ENCODE peak calls at places on chromosomes 6 and 20, in six cellular contexts. One of them, this sample, is unnamed.
A peak's percentile ranks its signal among the peaks of the same experiment; 100 is the strongest.

GRCh38 chr6:111663692-111664564 is 58.2 kb upstream of the TRAF3IP2 start:
- DNase-seq in IMR-90: peak; percentile 38
- DNase-seq in AG04450: no peak
- DNase-seq in right cardiac atrium: peak; percentile 74
- DNase-seq in tibial artery: peak; percentile 52
- DNase-seq in neural progenitor cell: peak; percentile 92
- DNase-seq in this sample: peak; percentile 85

GRCh38 chr6:66198062-66198624 is 491.1 kb upstream of the EYS start:
- DNase-seq in tibial artery: no peak
- DNase-seq in right cardiac atrium: no peak
- DNase-seq in neural progenitor cell: no peak
- DNase-seq in AG04450: no peak
- DNase-seq in IMR-90: no peak
- DNase-seq in this sample: no peak

GRCh38 chr20:43961541-43962471 is 47.2 kb downstream of the TOX2 start:
- DNase-seq in neural progenitor cell: no peak
- DNase-seq in tibial artery: no peak
- DNase-seq in right cardiac atrium: no peak
- DNase-seq in AG04450: no peak
- DNase-seq in IMR-90: no peak
- DNase-seq in this sample: no peak

GRCh38 chr6:152054441-152054840 is 247.0 kb downstream of the ESR1 start:
- DNase-seq in neural progenitor cell: no peak
- DNase-seq in IMR-90: no peak
- DNase-seq in right cardiac atrium: no peak
- DNase-seq in AG04450: no peak
- DNase-seq in tibial artery: no peak
- DNase-seq in this sample: no peak

GRCh38 chr6:135182993-135183531 is 2.0 kb downstream of the MYB start:
- DNase-seq in tibial artery: no peak
- DNase-seq in neural progenitor cell: peak; percentile 52
- DNase-seq in IMR-90: no peak
- DNase-seq in AG04450: no peak
- DNase-seq in right cardiac atrium: no peak
- DNase-seq in this sample: no peak

GRCh38 chr6:146984251-146984924 is 219.8 kb upstream of the STXBP5 start:
- DNase-seq in IMR-90: peak; percentile 24
- DNase-seq in right cardiac atrium: no peak
- DNase-seq in neural progenitor cell: no peak
- DNase-seq in tibial artery: no peak
- DNase-seq in AG04450: no peak
- DNase-seq in this sample: no peak

GRCh38 chr6:16966821-16967817 is 134.7 kb upstream of the STMND1 start:
- DNase-seq in tibial artery: no peak
- DNase-seq in IMR-90: no peak
- DNase-seq in neural progenitor cell: no peak
- DNase-seq in right cardiac atrium: no peak
- DNase-seq in AG04450: no peak
- DNase-seq in this sample: no peak

GRCh38 chr6:35318200-35318844 is 20.7 kb downstream of the DEF6 start:
- DNase-seq in tibial artery: peak; percentile 67
- DNase-seq in right cardiac atrium: peak; percentile 79
- DNase-seq in neural progenitor cell: peak; percentile 97
- DNase-seq in IMR-90: peak; percentile 72
- DNase-seq in AG04450: peak; percentile 27
- DNase-seq in this sample: peak; percentile 90

GRCh38 chr6:105803439-105803838 is 282.7 kb upstream of the PRDM1 start:
- DNase-seq in neural progenitor cell: no peak
- DNase-seq in right cardiac atrium: no peak
- DNase-seq in tibial artery: no peak
- DNase-seq in IMR-90: peak; percentile 56
- DNase-seq in AG04450: no peak
- DNase-seq in this sample: no peak

GRCh38 chr6:5335020-5335419 is 73.7 kb downstream of the FARS2 start:
- DNase-seq in AG04450: no peak
- DNase-seq in IMR-90: no peak
- DNase-seq in tibial artery: no peak
- DNase-seq in right cardiac atrium: no peak
- DNase-seq in neural progenitor cell: no peak
- DNase-seq in this sample: no peak

GRCh38 chr20:15814903-15815302 is 758.3 kb downstream of the KIF16B start:
- DNase-seq in tibial artery: no peak
- DNase-seq in AG04450: no peak
- DNase-seq in neural progenitor cell: no peak
- DNase-seq in IMR-90: no peak
- DNase-seq in right cardiac atrium: no peak
- DNase-seq in this sample: no peak

GRCh38 chr20:58932170-58932569 is 48.9 kb upstream of the NELFCD start:
- DNase-seq in IMR-90: no peak
- DNase-seq in tibial artery: no peak
- DNase-seq in right cardiac atrium: no peak
- DNase-seq in neural progenitor cell: no peak
- DNase-seq in AG04450: no peak
- DNase-seq in this sample: no peak

GRCh38 chr20:24782221-24782620 is 166.8 kb upstream of the CST7 start:
- DNase-seq in IMR-90: no peak
- DNase-seq in tibial artery: no peak
- DNase-seq in AG04450: no peak
- DNase-seq in right cardiac atrium: no peak
- DNase-seq in neural progenitor cell: no peak
- DNase-seq in this sample: peak; percentile 29

GRCh38 chr6:7697820-7698623 is 27.9 kb upstream of the BMP6 start:
- DNase-seq in IMR-90: peak; percentile 97
- DNase-seq in right cardiac atrium: peak; percentile 19
- DNase-seq in neural progenitor cell: no peak
- DNase-seq in tibial artery: peak; percentile 33
- DNase-seq in AG04450: peak; percentile 78
- DNase-seq in this sample: peak; percentile 72

GRCh38 chr6:139011980-139012379 is 16.6 kb upstream of the ABRACL start:
- DNase-seq in right cardiac atrium: no peak
- DNase-seq in AG04450: no peak
- DNase-seq in neural progenitor cell: no peak
- DNase-seq in tibial artery: no peak
- DNase-seq in IMR-90: no peak
- DNase-seq in this sample: no peak

GRCh38 chr6:25223421-25224052 is 55.6 kb upstream of the CARMIL1 start:
- DNase-seq in IMR-90: peak; percentile 73
- DNase-seq in neural progenitor cell: peak; percentile 77
- DNase-seq in right cardiac atrium: peak; percentile 75
- DNase-seq in AG04450: peak; percentile 37
- DNase-seq in tibial artery: peak; percentile 60
- DNase-seq in this sample: no peak

DNA sequence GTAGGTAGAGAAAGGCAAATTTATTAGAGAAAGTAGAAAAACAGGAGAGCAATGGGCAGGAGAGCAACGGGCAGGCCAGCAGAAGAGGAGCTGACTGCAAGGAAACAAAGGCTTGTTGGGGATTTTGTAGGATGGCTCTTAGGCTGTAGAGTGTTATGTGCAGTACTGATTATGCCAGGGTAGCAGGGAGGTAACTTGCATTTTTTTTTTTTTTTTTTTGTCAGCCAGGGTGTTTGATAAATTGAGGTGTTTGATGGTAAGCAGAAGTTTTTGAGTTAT is 36.2 kb upstream of the IER3 start:
- DNase-seq in tibial artery: no peak
- DNase-seq in neural progenitor cell: no peak
- DNase-seq in AG04450: no peak
- DNase-seq in right cardiac atrium: no peak
- DNase-seq in IMR-90: no peak
- DNase-seq in this sample: no peak
- H3K27ac ChIP-seq in tibial artery: peak overlapping the region; percentile 89
- H3K27ac ChIP-seq in neural progenitor cell: no peak overlapping the region
- H3K27ac ChIP-seq in AG04450: peak overlapping the region; percentile 100
- H3K27ac ChIP-seq in right cardiac atrium: no peak overlapping the region
- H3K27ac ChIP-seq in IMR-90: peak overlapping the region; percentile 84
- H3K27ac ChIP-seq in this sample: peak overlapping the region; percentile 89

GRCh38 chr6:37990762-37991525 is 171.4 kb downstream of the ZFAND3 start:
- DNase-seq in tibial artery: no peak
- DNase-seq in neural progenitor cell: peak; percentile 57
- DNase-seq in IMR-90: peak; percentile 88
- DNase-seq in right cardiac atrium: no peak
- DNase-seq in AG04450: peak; percentile 32
- DNase-seq in this sample: no peak
- H3K27ac ChIP-seq in tibial artery: peak overlapping the region; percentile 23
- H3K27ac ChIP-seq in neural progenitor cell: no peak overlapping the region
- H3K27ac ChIP-seq in IMR-90: no peak overlapping the region
- H3K27ac ChIP-seq in right cardiac atrium: no peak overlapping the region
- H3K27ac ChIP-seq in AG04450: no peak overlapping the region
- H3K27ac ChIP-seq in this sample: peak overlapping the region; percentile 54

GRCh38 chr6:117446851-117447250 is 21.1 kb upstream of the ROS1 start:
- DNase-seq in AG04450: no peak
- DNase-seq in IMR-90: no peak
- DNase-seq in right cardiac atrium: no peak
- DNase-seq in tibial artery: no peak
- DNase-seq in neural progenitor cell: no peak
- DNase-seq in this sample: no peak

GRCh38 chr6:117448732-117449131 is 23.0 kb upstream of the ROS1 start:
- DNase-seq in tibial artery: no peak
- DNase-seq in neural progenitor cell: no peak
- DNase-seq in AG04450: peak; percentile 74
- DNase-seq in IMR-90: peak; percentile 94
- DNase-seq in right cardiac atrium: no peak
- DNase-seq in this sample: no peak

GRCh38 chr6:117451607-117452164 is 25.9 kb upstream of the ROS1 start:
- DNase-seq in tibial artery: no peak
- DNase-seq in IMR-90: peak; percentile 43
- DNase-seq in neural progenitor cell: no peak
- DNase-seq in AG04450: no peak
- DNase-seq in right cardiac atrium: no peak
- DNase-seq in this sample: no peak

GRCh38 chr6:117448011-117448410 is 22.3 kb upstream of the ROS1 start:
- DNase-seq in IMR-90: no peak
- DNase-seq in neural progenitor cell: peak; percentile 25
- DNase-seq in AG04450: no peak
- DNase-seq in tibial artery: no peak
- DNase-seq in right cardiac atrium: no peak
- DNase-seq in this sample: no peak

GRCh38 chr6:117449549-117450439 is 24.1 kb upstream of the ROS1 start:
- DNase-seq in right cardiac atrium: peak; percentile 25
- DNase-seq in tibial artery: peak; percentile 40
- DNase-seq in AG04450: peak; percentile 63
- DNase-seq in neural progenitor cell: peak; percentile 77
- DNase-seq in IMR-90: peak; percentile 83
- DNase-seq in this sample: no peak
- H3K27ac ChIP-seq in right cardiac atrium: no peak overlapping the region
- H3K27ac ChIP-seq in tibial artery: no peak overlapping the region
- H3K27ac ChIP-seq in AG04450: no peak overlapping the region
- H3K27ac ChIP-seq in neural progenitor cell: no peak overlapping the region
- H3K27ac ChIP-seq in IMR-90: peak overlapping the region; percentile 47
- H3K27ac ChIP-seq in this sample: no peak overlapping the region

DNA sequence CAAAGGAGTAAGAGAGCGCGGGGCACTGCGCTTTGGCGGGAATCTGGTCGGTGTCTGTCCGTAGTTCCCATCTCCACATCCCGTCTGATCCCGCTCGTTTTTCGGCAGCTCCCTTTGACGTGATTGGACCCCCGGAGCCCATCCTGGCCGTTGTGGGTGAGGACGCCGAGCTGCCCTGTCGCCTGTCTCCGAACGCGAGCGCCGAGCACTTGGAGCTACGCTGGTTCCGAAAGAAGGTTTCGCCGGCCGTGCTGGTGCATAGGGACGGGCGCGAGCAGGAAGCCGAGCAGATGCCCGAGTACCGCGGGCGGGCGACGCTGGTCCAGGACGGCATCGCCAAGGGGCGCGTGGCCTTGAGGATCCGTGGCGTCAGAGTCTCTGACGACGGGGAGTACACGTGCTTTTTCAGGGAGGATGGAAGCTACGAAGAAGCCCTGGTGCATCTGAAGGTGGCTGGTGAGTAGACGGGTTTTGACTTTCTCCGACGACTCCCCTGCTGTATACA is 1.4 kb downstream of the BTN1A1 start:
- DNase-seq in AG04450: no peak
- DNase-seq in tibial artery: peak; percentile 39
- DNase-seq in right cardiac atrium: peak; percentile 30
- DNase-seq in neural progenitor cell: peak; percentile 66
- DNase-seq in IMR-90: peak; percentile 25
- DNase-seq in this sample: peak; percentile 64
- H3K27ac ChIP-seq in AG04450: no peak overlapping the region
- H3K27ac ChIP-seq in tibial artery: no peak overlapping the region
- H3K27ac ChIP-seq in right cardiac atrium: no peak overlapping the region
- H3K27ac ChIP-seq in neural progenitor cell: no peak overlapping the region
- H3K27ac ChIP-seq in IMR-90: no peak overlapping the region
- H3K27ac ChIP-seq in this sample: no peak overlapping the region

GRCh38 chr20:36471885-36472642 is 69.3 kb upstream of the MYL9 start:
- DNase-seq in tibial artery: no peak
- DNase-seq in AG04450: no peak
- DNase-seq in neural progenitor cell: no peak
- DNase-seq in right cardiac atrium: no peak
- DNase-seq in IMR-90: no peak
- DNase-seq in this sample: no peak
- H3K27ac ChIP-seq in tibial artery: peak overlapping the region; percentile 99
- H3K27ac ChIP-seq in AG04450: no peak overlapping the region
- H3K27ac ChIP-seq in neural progenitor cell: no peak overlapping the region
- H3K27ac ChIP-seq in right cardiac atrium: peak overlapping the region; percentile 42
- H3K27ac ChIP-seq in IMR-90: no peak overlapping the region
- H3K27ac ChIP-seq in this sample: peak overlapping the region; percentile 93

GRCh38 chr20:38158701-38159325 is 6.3 kb downstream of the TGM2 start:
- DNase-seq in IMR-90: no peak
- DNase-seq in neural progenitor cell: no peak
- DNase-seq in tibial artery: peak; percentile 63
- DNase-seq in AG04450: no peak
- DNase-seq in right cardiac atrium: peak; percentile 74
- DNase-seq in this sample: no peak
- H3K27ac ChIP-seq in IMR-90: no peak overlapping the region
- H3K27ac ChIP-seq in neural progenitor cell: peak overlapping the region; percentile 1
- H3K27ac ChIP-seq in tibial artery: peak overlapping the region; percentile 84
- H3K27ac ChIP-seq in AG04450: no peak overlapping the region
- H3K27ac ChIP-seq in right cardiac atrium: peak overlapping the region; percentile 84
- H3K27ac ChIP-seq in this sample: peak overlapping the region; percentile 77

GRCh38 chr20:9053108-9053507 is 15.8 kb upstream of the PLCB4 start:
- DNase-seq in right cardiac atrium: no peak
- DNase-seq in tibial artery: no peak
- DNase-seq in AG04450: no peak
- DNase-seq in neural progenitor cell: no peak
- DNase-seq in IMR-90: no peak
- DNase-seq in this sample: no peak
- H3K27ac ChIP-seq in right cardiac atrium: no peak overlapping the region
- H3K27ac ChIP-seq in tibial artery: no peak overlapping the region
- H3K27ac ChIP-seq in AG04450: no peak overlapping the region
- H3K27ac ChIP-seq in neural progenitor cell: no peak overlapping the region
- H3K27ac ChIP-seq in IMR-90: peak overlapping the region; percentile 65
- H3K27ac ChIP-seq in this sample: no peak overlapping the region

This sample was measured in sigmoid colon.